ENCODE peak calls at places on chromosomes 4 and X, in ten cellular contexts. P is effector memory CD4-positive, alpha-beta T cell; Y is C1 segment of cervical spinal cord; A is activated CD4-positive, alpha-beta T cell treated with anti-CD3 and anti-CD28 coated beads, Interleukin-2, amount 50 U/mL, for 1 hour; R is stimulated activated naive CD4-positive, alpha-beta T cell; S is RPMI7951; W is ascending aorta; K is uterus; B is body of pancreas; U is naive B cell. G is an unnamed sample.

GRCh38 chr4:3414421-3415279 is 27.1 kb upstream of the HGFAC start:
- DNase-seq in R (no peak), U (no peak), P (no peak), K (no peak), B (no peak), Y (peak), A (no peak), W (no peak), S (peak), G (no peak)

GRCh38 chr4:185811509-185812364 is at the start of gene SORBS2:
- DNase-seq in K (no peak), B (peak), A (no peak), S (peak), U (peak), Y (no peak), P (no peak), R (no peak), W (no peak), G (peak)

GRCh38 chrX:41014776-41015175 is 70.5 kb upstream of the USP9X start:
- DNase-seq in P (no peak), W (no peak), A (no peak), R (no peak), Y (no peak), S (peak), B (no peak), K (no peak), U (no peak), G (no peak)

GRCh38 chr4:25466966-25467697 is 90.1 kb downstream of the ANAPC4 start:
- DNase-seq in K (no peak), U (no peak), S (no peak), R (no peak), Y (no peak), A (no peak), W (no peak), P (no peak), B (no peak), G (no peak)

GRCh38 chr4:76498550-76498949 is 63.5 kb downstream of the SHROOM3 start:
- DNase-seq in B (no peak), K (no peak), A (no peak), S (no peak), R (no peak), U (no peak), P (no peak), W (no peak), Y (no peak), G (no peak)

GRCh38 chr4:109206610-109207009 is 95.8 kb downstream of the COL25A1 start:
- DNase-seq in P (no peak), K (no peak), R (no peak), A (no peak), W (no peak), S (no peak), Y (no peak), B (no peak), U (no peak), G (peak)

GRCh38 chrX:39149761-39150160 is 348.5 kb downstream of the MID1IP1 start:
- DNase-seq in U (peak), B (peak), P (peak), S (peak), Y (peak), R (peak), W (no peak), A (peak), K (peak), G (peak)

GRCh38 chr4:139530833-139531427 is 25.1 kb downstream of the SETD7 start:
- DNase-seq in K (peak), Y (no peak), P (peak), S (peak), W (no peak), A (peak), R (peak), U (peak), B (peak), G (peak)

GRCh38 chr4:123848615-123849014 is 452.0 kb downstream of the SPRY1 start:
- DNase-seq in P (no peak), B (no peak), U (no peak), K (no peak), W (no peak), R (no peak), Y (no peak), S (no peak), A (no peak), G (no peak)

GRCh38 chrX:69093960-69094935 is 71.0 kb downstream of the PJA1 start:
- DNase-seq in P (peak), K (peak), Y (peak), A (peak), U (no peak), W (no peak), B (peak), S (peak), R (peak), G (peak)

GRCh38 chr4:101279377-101279871 is 67.9 kb downstream of the PPP3CA start:
- DNase-seq in P (no peak), Y (no peak), W (peak), R (no peak), S (peak), U (peak), B (peak), A (no peak), K (peak), G (no peak)

GRCh38 chr4:181685911-181686310 is 557.3 kb upstream of the TENM3 start:
- DNase-seq in B (no peak), P (no peak), R (no peak), K (no peak), U (no peak), S (peak), W (no peak), Y (no peak), A (no peak), G (no peak)

GRCh38 chrX:40157228-40158035 is 59.7 kb upstream of the BCOR start:
- DNase-seq in R (no peak), B (no peak), Y (no peak), P (no peak), S (no peak), W (no peak), K (no peak), A (no peak), U (no peak), G (no peak)

GRCh38 chr4:135007400-135007799 is 805.8 kb upstream of the PABPC4L start:
- DNase-seq in B (no peak), S (no peak), Y (no peak), P (no peak), A (no peak), U (no peak), K (no peak), W (no peak), R (no peak), G (no peak)

GRCh38 chr4:75547647-75548387 is 8.0 kb upstream of the ODAPH start:
- DNase-seq in R (no peak), P (no peak), K (peak), S (peak), B (peak), U (no peak), Y (no peak), A (no peak), W (no peak), G (no peak)

GRCh38 chr4:38757945-38758344 is 24.8 kb downstream of the TLR10 start:
- DNase-seq in P (no peak), W (no peak), U (no peak), K (no peak), Y (no peak), S (no peak), B (peak), A (no peak), R (peak), G (no peak)

GRCh38 chrX:2410279-2411020 is 90.3 kb downstream of the DHRSX start:
- DNase-seq in U (no peak), P (no peak), B (peak), A (no peak), R (no peak), S (no peak), K (no peak), Y (no peak), W (no peak), G (no peak)

GRCh38 chrX:150038356-150038755 is 100.1 kb upstream of the EOLA2 start:
- DNase-seq in A (no peak), Y (no peak), P (no peak), R (no peak), B (no peak), U (no peak), K (no peak), W (no peak), S (peak), G (no peak)

GRCh38 chrX:94492541-94492940 is 818.5 kb downstream of the FAM133A start:
- DNase-seq in B (peak), S (no peak), U (no peak), A (no peak), K (no peak), Y (no peak), W (no peak), P (no peak), R (no peak), G (no peak)

GRCh38 chrX:10922841-10923240 is 188.3 kb upstream of the HCCS start:
- DNase-seq in P (no peak), S (no peak), K (no peak), W (no peak), R (no peak), Y (no peak), A (no peak), B (no peak), U (no peak), G (no peak)

GRCh38 chr4:110120506-110120905 is 77.9 kb downstream of the ELOVL6 start:
- DNase-seq in A (no peak), U (no peak), R (no peak), B (no peak), W (no peak), K (no peak), P (no peak), S (no peak), Y (no peak), G (no peak)

GRCh38 chr4:142377345-142378091 is 468.6 kb downstream of the INPP4B start:
- DNase-seq in W (no peak), P (no peak), Y (no peak), S (no peak), K (no peak), A (no peak), U (no peak), B (no peak), R (no peak), G (no peak)

GRCh38 chr4:101784957-101785356 is 5.6 kb upstream of the BANK1 start:
- DNase-seq in W (no peak), S (no peak), Y (no peak), B (no peak), K (no peak), U (no peak), P (no peak), A (no peak), R (no peak), G (no peak)

GRCh38 chr4:139633661-139634060 is 32.0 kb upstream of the MGST2 start:
- DNase-seq in W (no peak), U (no peak), P (no peak), K (peak), R (no peak), B (peak), A (no peak), S (no peak), Y (no peak), G (no peak)

GRCh38 chrX:15493118-15494082 is at the start of gene PIR:
- DNase-seq in K (peak), S (peak), R (peak), U (no peak), A (peak), Y (peak), W (peak), B (peak), P (peak), G (peak)

GRCh38 chrX:11138498-11139390 is 27.6 kb downstream of the HCCS start:
- DNase-seq in S (no peak), W (no peak), R (no peak), K (no peak), B (peak), U (no peak), P (no peak), A (no peak), Y (no peak), G (no peak)

GRCh38 chr4:54315561-54315960 is 86.5 kb downstream of the PDGFRA start:
- DNase-seq in U (no peak), B (no peak), P (no peak), S (peak), K (no peak), A (no peak), Y (no peak), W (no peak), R (no peak), G (no peak)

GRCh38 chr4:25756503-25756902 is 100.9 kb downstream of the SLC34A2 start:
- DNase-seq in U (no peak), K (no peak), Y (no peak), B (no peak), R (no peak), S (no peak), P (no peak), W (no peak), A (no peak), G (no peak)

GRCh38 chrX:70554081-70554480 is 109.4 kb downstream of the DLG3 start:
- DNase-seq in P (no peak), R (no peak), Y (no peak), S (peak), A (no peak), W (no peak), K (no peak), B (no peak), U (no peak), G (no peak)

GRCh38 chr4:82797591-82798081 is 960 bp downstream of the SCD5 start:
- DNase-seq in S (peak), R (no peak), U (no peak), B (peak), P (no peak), K (no peak), Y (no peak), A (no peak), W (no peak), G (peak)